ENCODE peak calls at places on chromosomes 13 and 19, in ten cellular contexts. One of them, this sample, is unnamed.

GRCh38 chr19:47124937-47125668 is 5.5 kb upstream of the SAE1 start:
- DNase-seq in RWPE1: peak
- DNase-seq in upper lobe of right lung: no peak
- DNase-seq in WTC11: no peak
- DNase-seq in suprapubic skin: no peak
- DNase-seq in nephron progenitor cell: no peak
- DNase-seq in osteocyte: no peak
- DNase-seq in IMR-90: peak
- DNase-seq in omental fat pad: no peak
- DNase-seq in HepG2: peak
- DNase-seq in this sample: peak

GRCh38 chr13:110583178-110583865 is 21.8 kb upstream of the RAB20 start:
- DNase-seq in RWPE1: no peak
- DNase-seq in upper lobe of right lung: no peak
- DNase-seq in WTC11: no peak
- DNase-seq in suprapubic skin: no peak
- DNase-seq in nephron progenitor cell: no peak
- DNase-seq in osteocyte: no peak
- DNase-seq in IMR-90: no peak
- DNase-seq in omental fat pad: no peak
- DNase-seq in HepG2: no peak
- DNase-seq in this sample: no peak

GRCh38 chr13:33188093-33188882 is 97.3 kb downstream of the STARD13 start:
- DNase-seq in RWPE1: no peak
- DNase-seq in upper lobe of right lung: no peak
- DNase-seq in WTC11: no peak
- DNase-seq in suprapubic skin: no peak
- DNase-seq in nephron progenitor cell: no peak
- DNase-seq in osteocyte: no peak
- DNase-seq in IMR-90: peak
- DNase-seq in omental fat pad: no peak
- DNase-seq in HepG2: no peak
- DNase-seq in this sample: no peak

GRCh38 chr19:11995174-11995573 is 30.3 kb downstream of the ZNF763 start:
- DNase-seq in RWPE1: no peak
- DNase-seq in upper lobe of right lung: no peak
- DNase-seq in WTC11: no peak
- DNase-seq in suprapubic skin: no peak
- DNase-seq in nephron progenitor cell: no peak
- DNase-seq in osteocyte: no peak
- DNase-seq in IMR-90: peak
- DNase-seq in omental fat pad: no peak
- DNase-seq in HepG2: no peak
- DNase-seq in this sample: no peak

GRCh38 chr19:35348909-35349611 is 1.4 kb downstream of the FFAR1 start:
- DNase-seq in RWPE1: no peak
- DNase-seq in upper lobe of right lung: peak
- DNase-seq in WTC11: no peak
- DNase-seq in suprapubic skin: peak
- DNase-seq in nephron progenitor cell: no peak
- DNase-seq in osteocyte: peak
- DNase-seq in IMR-90: no peak
- DNase-seq in omental fat pad: peak
- DNase-seq in HepG2: no peak
- DNase-seq in this sample: no peak

GRCh38 chr19:10686661-10687517 is 14.3 kb upstream of the QTRT1 start:
- DNase-seq in RWPE1: no peak
- DNase-seq in upper lobe of right lung: no peak
- DNase-seq in WTC11: no peak
- DNase-seq in suprapubic skin: no peak
- DNase-seq in nephron progenitor cell: no peak
- DNase-seq in osteocyte: no peak
- DNase-seq in IMR-90: peak
- DNase-seq in omental fat pad: no peak
- DNase-seq in HepG2: no peak
- DNase-seq in this sample: no peak

GRCh38 chr13:46615888-46616531 is 63.0 kb downstream of the LRCH1 start:
- DNase-seq in RWPE1: no peak
- DNase-seq in upper lobe of right lung: no peak
- DNase-seq in WTC11: no peak
- DNase-seq in suprapubic skin: no peak
- DNase-seq in nephron progenitor cell: no peak
- DNase-seq in osteocyte: no peak
- DNase-seq in IMR-90: peak
- DNase-seq in omental fat pad: no peak
- DNase-seq in HepG2: no peak
- DNase-seq in this sample: no peak

GRCh38 chr19:16527971-16528521 is 14.2 kb downstream of the CHERP start:
- DNase-seq in RWPE1: no peak
- DNase-seq in upper lobe of right lung: no peak
- DNase-seq in WTC11: peak
- DNase-seq in suprapubic skin: no peak
- DNase-seq in nephron progenitor cell: peak
- DNase-seq in osteocyte: no peak
- DNase-seq in IMR-90: no peak
- DNase-seq in omental fat pad: no peak
- DNase-seq in HepG2: no peak
- DNase-seq in this sample: no peak

GRCh38 chr19:39403331-39404312 is 3.0 kb upstream of the ZFP36 start:
- DNase-seq in RWPE1: peak
- DNase-seq in upper lobe of right lung: peak
- DNase-seq in WTC11: peak
- DNase-seq in suprapubic skin: peak
- DNase-seq in nephron progenitor cell: peak
- DNase-seq in osteocyte: peak
- DNase-seq in IMR-90: peak
- DNase-seq in omental fat pad: peak
- DNase-seq in HepG2: no peak
- DNase-seq in this sample: peak

GRCh38 chr19:47028372-47028672 is 8.7 kb downstream of the NPAS1 start:
- DNase-seq in RWPE1: no peak
- DNase-seq in upper lobe of right lung: no peak
- DNase-seq in WTC11: no peak
- DNase-seq in suprapubic skin: no peak
- DNase-seq in nephron progenitor cell: peak
- DNase-seq in osteocyte: no peak
- DNase-seq in IMR-90: no peak
- DNase-seq in omental fat pad: no peak
- DNase-seq in HepG2: no peak
- DNase-seq in this sample: peak

GRCh38 chr13:78323040-78323439 is 280.3 kb downstream of the POU4F1 start:
- DNase-seq in RWPE1: no peak
- DNase-seq in upper lobe of right lung: no peak
- DNase-seq in WTC11: no peak
- DNase-seq in suprapubic skin: no peak
- DNase-seq in nephron progenitor cell: no peak
- DNase-seq in osteocyte: no peak
- DNase-seq in IMR-90: no peak
- DNase-seq in omental fat pad: no peak
- DNase-seq in HepG2: no peak
- DNase-seq in this sample: no peak

GRCh38 chr13:64078480-64078936 is 2662.9 kb upstream of the PCDH20 start:
- DNase-seq in RWPE1: no peak
- DNase-seq in upper lobe of right lung: no peak
- DNase-seq in WTC11: no peak
- DNase-seq in suprapubic skin: no peak
- DNase-seq in nephron progenitor cell: no peak
- DNase-seq in osteocyte: no peak
- DNase-seq in IMR-90: no peak
- DNase-seq in omental fat pad: no peak
- DNase-seq in HepG2: peak
- DNase-seq in this sample: no peak

GRCh38 chr19:1154731-1155351 is 19.2 kb downstream of the SBNO2 start:
- DNase-seq in RWPE1: peak
- DNase-seq in upper lobe of right lung: peak
- DNase-seq in WTC11: no peak
- DNase-seq in suprapubic skin: peak
- DNase-seq in nephron progenitor cell: no peak
- DNase-seq in osteocyte: no peak
- DNase-seq in IMR-90: peak
- DNase-seq in omental fat pad: peak
- DNase-seq in HepG2: peak
- DNase-seq in this sample: no peak

DNA sequence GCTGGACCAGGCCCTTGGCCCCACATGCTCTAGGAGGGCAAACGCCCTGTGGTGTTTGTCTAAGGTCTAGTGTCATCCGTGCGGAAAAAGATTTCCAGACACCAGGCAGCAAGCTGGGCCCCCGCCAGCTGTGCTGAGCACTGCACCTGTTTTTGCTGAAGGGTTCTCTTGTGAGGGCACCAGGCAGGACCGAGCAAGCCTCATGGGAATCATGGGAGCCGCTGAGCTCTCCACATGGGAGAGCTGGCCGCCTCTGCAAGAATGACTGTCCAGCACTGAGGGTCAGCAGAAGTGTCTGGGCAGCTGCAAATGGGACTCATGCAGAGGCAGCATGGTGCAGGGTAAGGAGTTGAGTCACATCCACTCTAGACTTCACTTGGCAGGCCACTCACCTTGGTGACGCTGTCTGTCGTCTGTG is 12.0 kb downstream of the B3GNT8 start:
- DNase-seq in RWPE1: no peak
- DNase-seq in upper lobe of right lung: no peak
- DNase-seq in WTC11: no peak
- DNase-seq in suprapubic skin: no peak
- DNase-seq in nephron progenitor cell: no peak
- DNase-seq in osteocyte: no peak
- DNase-seq in IMR-90: no peak
- DNase-seq in omental fat pad: no peak
- DNase-seq in HepG2: no peak
- DNase-seq in this sample: no peak
- TF ChIP-seq CTCF in RWPE1: no peak
- TF ChIP-seq CTCF in upper lobe of right lung: no peak
- TF ChIP-seq CTCF in WTC11: no peak
- TF ChIP-seq CTCF in suprapubic skin: no peak
- TF ChIP-seq CTCF in nephron progenitor cell: no peak
- TF ChIP-seq CTCF in osteocyte: no peak
- TF ChIP-seq CTCF in IMR-90: no peak
- TF ChIP-seq CTCF in omental fat pad: no peak
- TF ChIP-seq CTCF in HepG2: no peak
- TF ChIP-seq CTCF in this sample: no peak

GRCh38 chr13:73505487-73505886 is 446.7 kb downstream of the KLF5 start:
- DNase-seq in RWPE1: no peak
- DNase-seq in upper lobe of right lung: no peak
- DNase-seq in WTC11: no peak
- DNase-seq in suprapubic skin: no peak
- DNase-seq in nephron progenitor cell: no peak
- DNase-seq in osteocyte: no peak
- DNase-seq in IMR-90: no peak
- DNase-seq in omental fat pad: no peak
- DNase-seq in HepG2: no peak
- DNase-seq in this sample: no peak
- TF ChIP-seq CTCF in RWPE1: no peak
- TF ChIP-seq CTCF in upper lobe of right lung: no peak
- TF ChIP-seq CTCF in WTC11: no peak
- TF ChIP-seq CTCF in suprapubic skin: no peak
- TF ChIP-seq CTCF in nephron progenitor cell: no peak
- TF ChIP-seq CTCF in osteocyte: no peak
- TF ChIP-seq CTCF in IMR-90: no peak
- TF ChIP-seq CTCF in omental fat pad: no peak
- TF ChIP-seq CTCF in HepG2: no peak
- TF ChIP-seq CTCF in this sample: no peak

DNA sequence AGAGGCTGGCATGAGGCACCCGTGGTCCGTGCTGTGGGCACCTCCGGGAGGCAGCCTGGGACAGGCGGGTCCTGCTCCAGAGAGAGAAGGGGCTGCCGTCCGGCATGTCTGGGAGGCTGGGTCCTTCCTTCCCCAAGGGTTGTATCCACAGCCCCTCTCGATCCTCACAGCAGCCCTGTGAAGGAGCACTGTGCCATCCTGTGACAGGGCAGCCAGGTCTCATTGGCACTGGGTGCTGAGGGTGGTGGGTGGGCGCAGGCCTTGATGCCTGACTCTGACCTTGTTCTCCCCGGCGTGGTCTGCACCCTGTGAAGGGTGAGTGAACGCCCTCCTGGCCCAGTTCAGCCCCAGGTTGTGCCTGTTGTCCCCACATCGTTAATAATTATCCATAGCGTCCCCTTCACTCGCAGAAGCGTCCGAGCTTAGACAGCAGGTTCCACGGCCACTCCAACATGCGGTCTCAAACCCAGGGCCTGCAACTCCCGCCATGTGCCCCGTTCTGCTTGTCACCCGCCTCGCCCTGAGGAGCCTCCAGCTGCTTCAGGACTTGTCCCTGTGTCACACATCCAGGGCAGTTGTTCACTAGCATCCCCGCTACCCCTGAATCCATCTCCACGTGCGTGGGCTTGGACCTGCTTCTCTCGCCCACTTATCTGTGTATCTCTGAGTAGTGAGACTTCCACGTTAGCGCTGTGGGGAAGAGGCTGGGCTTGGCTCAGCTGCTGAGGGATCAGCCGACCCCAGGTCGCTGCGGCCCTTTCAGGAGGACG is 10.6 kb downstream of the ATP11A start:
- DNase-seq in RWPE1: no peak
- DNase-seq in upper lobe of right lung: no peak
- DNase-seq in WTC11: peak
- DNase-seq in suprapubic skin: peak
- DNase-seq in nephron progenitor cell: no peak
- DNase-seq in osteocyte: no peak
- DNase-seq in IMR-90: no peak
- DNase-seq in omental fat pad: no peak
- DNase-seq in HepG2: no peak
- DNase-seq in this sample: no peak
- TF ChIP-seq CTCF in RWPE1: no peak
- TF ChIP-seq CTCF in upper lobe of right lung: no peak
- TF ChIP-seq CTCF in WTC11: no peak
- TF ChIP-seq CTCF in suprapubic skin: no peak
- TF ChIP-seq CTCF in nephron progenitor cell: no peak
- TF ChIP-seq CTCF in osteocyte: no peak
- TF ChIP-seq CTCF in IMR-90: no peak
- TF ChIP-seq CTCF in omental fat pad: no peak
- TF ChIP-seq CTCF in HepG2: no peak
- TF ChIP-seq CTCF in this sample: no peak

DNA sequence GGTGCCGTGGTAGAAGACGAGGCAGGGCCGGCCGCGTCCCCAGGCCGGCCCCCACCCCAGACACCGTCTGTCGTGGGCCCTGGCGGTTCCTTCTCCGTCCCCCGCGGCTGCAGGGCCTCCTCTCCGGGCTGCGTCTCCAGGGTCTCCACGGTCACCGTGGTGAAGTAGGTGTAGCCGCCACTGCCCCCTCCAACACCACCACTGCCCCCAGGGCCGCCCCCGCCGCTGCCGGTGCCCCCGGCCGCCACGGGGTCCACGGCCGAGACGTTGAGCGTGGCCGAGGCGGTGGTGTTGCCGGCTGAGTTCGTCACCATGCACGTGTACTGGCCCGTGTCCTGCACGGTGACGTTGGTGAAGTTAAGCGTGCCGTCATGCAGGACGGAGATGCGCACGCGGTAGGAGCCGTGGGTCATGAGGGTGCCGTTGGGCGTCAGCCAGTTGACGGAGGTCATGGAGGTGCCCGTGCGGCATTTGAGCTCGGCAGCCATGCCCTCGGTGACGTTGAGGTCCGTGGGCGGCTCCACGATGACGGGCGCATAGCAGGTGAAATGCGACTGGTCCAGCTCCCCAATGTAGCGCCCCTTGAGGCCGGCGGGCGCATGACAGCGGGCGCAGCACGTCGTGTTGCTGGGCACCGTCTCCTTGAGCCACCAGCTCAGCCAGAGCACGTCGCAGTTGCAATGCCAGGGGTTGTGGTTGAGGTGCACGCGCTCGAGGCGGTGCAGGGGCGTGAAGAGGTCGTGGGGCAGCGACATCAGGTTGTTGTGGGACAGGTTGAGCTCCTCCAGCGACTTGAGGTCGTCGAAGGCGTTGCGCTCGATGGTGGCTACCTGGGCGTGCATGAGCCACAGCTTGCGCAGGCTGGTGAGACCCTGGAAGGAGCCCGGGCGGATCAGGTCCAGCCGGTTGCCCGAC is 4.6 kb upstream of the ASPDH start:
- DNase-seq in RWPE1: no peak
- DNase-seq in upper lobe of right lung: no peak
- DNase-seq in WTC11: peak
- DNase-seq in suprapubic skin: no peak
- DNase-seq in nephron progenitor cell: no peak
- DNase-seq in osteocyte: no peak
- DNase-seq in IMR-90: no peak
- DNase-seq in omental fat pad: no peak
- DNase-seq in HepG2: no peak
- DNase-seq in this sample: no peak
- TF ChIP-seq CTCF in RWPE1: peak
- TF ChIP-seq CTCF in upper lobe of right lung: no peak
- TF ChIP-seq CTCF in WTC11: peak
- TF ChIP-seq CTCF in suprapubic skin: no peak
- TF ChIP-seq CTCF in nephron progenitor cell: no peak
- TF ChIP-seq CTCF in osteocyte: no peak
- TF ChIP-seq CTCF in IMR-90: no peak
- TF ChIP-seq CTCF in omental fat pad: no peak
- TF ChIP-seq CTCF in HepG2: peak
- TF ChIP-seq CTCF in this sample: no peak